ENCODE peak calls at places on chromosomes 3 and 15, in nine cellular contexts. U is H4; C is memory B cell; I is stimulated activated naive CD4-positive, alpha-beta T cell; T is stimulated activated CD4-positive, alpha-beta T cell treated with anti-CD3 and anti-CD28 coated beads, Interleukin-12 subunit alpha, Interleukin-12 subunit beta, amount 100 ng/mL, for 48 hours; A is foreskin fibroblast; K is NCI-H1092 treated with DMSO at 0.1 percent for 48 hours; W is ACHN; Z is mesenteric fat pad. X is an unnamed sample.
A peak's percentile ranks its signal among the peaks of the same experiment; 100 is the strongest.

GRCh38 chr3:104149154-104149553 is 1217.6 kb upstream of the ALCAM start:
- DNase-seq in K (no peak), Z (no peak), T (no peak), I (no peak), C (no peak), A (no peak), U (no peak), W (no peak), X (no peak)

GRCh38 chr15:89576417-89576773 is 1.1 kb downstream of the TICRR start:
- DNase-seq in K (no peak), U (no peak), A (peak; percentile 24), Z (no peak), T (no peak), C (no peak), I (no peak), W (peak; percentile 10), X (peak; percentile 19)

GRCh38 chr3:171317133-171317532 is 143.1 kb downstream of the TNIK start:
- DNase-seq in I (no peak), U (no peak), W (no peak), K (peak; percentile 13), Z (no peak), T (no peak), A (no peak), C (no peak), X (no peak)

GRCh38 chr3:70264122-70264780 is 48.2 kb downstream of the MDFIC2 start:
- DNase-seq in I (no peak), C (no peak), W (peak; percentile 70), Z (no peak), A (no peak), U (peak; percentile 14), T (no peak), K (no peak), X (peak; percentile 19)

GRCh38 chr15:78322243-78322642 is 17.9 kb upstream of the CRABP1 start:
- DNase-seq in W (no peak), U (peak; percentile 82), T (no peak), A (no peak), Z (no peak), C (no peak), K (peak; percentile 37), I (no peak), X (no peak)

GRCh38 chr3:142628806-142629205 is 32.6 kb downstream of the PLS1 start:
- DNase-seq in W (no peak), I (no peak), K (no peak), Z (no peak), T (no peak), A (no peak), U (no peak), C (no peak), X (no peak)

GRCh38 chr3:172315401-172316091 is 132.7 kb downstream of the GHSR start:
- DNase-seq in A (peak; percentile 67), T (no peak), K (no peak), C (no peak), I (no peak), Z (no peak), U (peak; percentile 41), W (peak; percentile 50), X (peak; percentile 62)

GRCh38 chr3:249587-250262 is 53.2 kb downstream of the CHL1 start:
- DNase-seq in C (no peak), W (no peak), T (no peak), I (no peak), U (no peak), K (no peak), A (no peak), Z (no peak), X (no peak)